ENCODE peak calls at places on chromosomes 13 and 19, in seven cellular contexts. J is activated T-helper 1 cell treated with Interleukin-2 at 50 U/mL for 16 hours, S is A549, K is cardiac fibroblast, Z is osteoblast, C is dorsolateral prefrontal cortex, H is SW480. A is an unnamed sample.

GRCh38 chr13:93755341-93755740 is 528.7 kb downstream of the GPC6 start:
- DNase-seq in J (no peak), S (no peak), K (no peak), Z (no peak), C (no peak), H (no peak), A (no peak)

GRCh38 chr19:9986787-9987281 is 23.5 kb downstream of the COL5A3 start:
- DNase-seq in J (no peak), S (no peak), K (no peak), Z (peak; percentile 82), C (peak; percentile 42), H (no peak), A (peak; percentile 69)

GRCh38 chr19:9839415-9839814 is 4.3 kb downstream of the PIN1 start:
- DNase-seq in J (no peak), S (no peak), K (no peak), Z (no peak), C (no peak), H (no peak), A (no peak)

GRCh38 chr19:47226426-47227346 is 4.3 kb downstream of the BBC3 start:
- DNase-seq in J (no peak), S (peak; percentile 84), K (peak; percentile 83), Z (peak; percentile 79), C (peak; percentile 72), H (peak; percentile 95), A (peak; percentile 66)

GRCh38 chr19:2528543-2529173 is 52.7 kb downstream of the GADD45B start:
- DNase-seq in J (no peak), S (no peak), K (peak; percentile 19), Z (peak; percentile 43), C (no peak), H (no peak), A (no peak)

GRCh38 chr13:26601669-26602068 is 44.2 kb downstream of the WASF3 start:
- DNase-seq in J (no peak), S (no peak), K (peak; percentile 65), Z (no peak), C (no peak), H (peak; percentile 70), A (no peak)

GRCh38 chr19:29001006-29001921 is 211.7 kb downstream of the UQCRFS1 start:
- DNase-seq in J (no peak), S (no peak), K (no peak), Z (no peak), C (no peak), H (no peak), A (no peak)

GRCh38 chr13:103965506-103966243 is 899.5 kb upstream of the SLC10A2 start:
- DNase-seq in J (no peak), S (no peak), K (no peak), Z (no peak), C (no peak), H (no peak), A (no peak)

GRCh38 chr19:3601021-3601420 is 5.7 kb downstream of the TBXA2R start:
- DNase-seq in J (no peak), S (no peak), K (no peak), Z (no peak), C (no peak), H (no peak), A (no peak)

GRCh38 chr19:35461050-35461449 is 13.0 kb downstream of the FFAR2 start:
- DNase-seq in J (no peak), S (no peak), K (no peak), Z (no peak), C (no peak), H (no peak), A (no peak)

GRCh38 chr19:17765069-17765618 is 13.9 kb downstream of the FCHO1 start:
- DNase-seq in J (no peak), S (peak; percentile 21), K (no peak), Z (peak; percentile 70), C (no peak), H (peak; percentile 48), A (no peak)

GRCh38 chr13:46903748-46904147 is 6.9 kb upstream of the HTR2A start:
- DNase-seq in J (no peak), S (no peak), K (peak; percentile 45), Z (no peak), C (no peak), H (no peak), A (no peak)

GRCh38 chr19:50639121-50640112 is at the start of gene SYT3:
- DNase-seq in J (no peak), S (peak; percentile 95), K (peak; percentile 28), Z (peak; percentile 97), C (peak; percentile 88), H (no peak), A (peak; percentile 87)

GRCh38 chr19:3346677-3347353 is 19.6 kb upstream of the NFIC start:
- DNase-seq in J (no peak), S (no peak), K (peak; percentile 59), Z (peak; percentile 97), C (peak; percentile 83), H (no peak), A (no peak)

GRCh38 chr19:45884682-45885555 is 1.0 kb downstream of the IRF2BP1 start:
- DNase-seq in J (no peak), S (no peak), K (no peak), Z (peak; percentile 89), C (no peak), H (no peak), A (peak; percentile 32)

GRCh38 chr13:46698910-46699460 is 98.0 kb downstream of the ESD start:
- DNase-seq in J (no peak), S (no peak), K (peak; percentile 67), Z (no peak), C (no peak), H (no peak), A (no peak)

GRCh38 chr19:31054430-31054829 is 294.8 kb downstream of the TSHZ3 start:
- DNase-seq in J (peak; percentile 10), S (peak; percentile 28), K (peak; percentile 78), Z (peak; percentile 65), C (no peak), H (peak; percentile 44), A (peak; percentile 82)

GRCh38 chr19:12789098-12789903 is 2.0 kb upstream of the JUNB start:
- DNase-seq in J (no peak), S (no peak), K (peak; percentile 56), Z (peak; percentile 89), C (no peak), H (peak; percentile 68), A (peak; percentile 72)

GRCh38 chr13:21338651-21339278 is 120.3 kb downstream of the ZDHHC20 start:
- DNase-seq in J (no peak), S (no peak), K (no peak), Z (no peak), C (no peak), H (no peak), A (peak; percentile 38)

GRCh38 chr13:30396434-30397075 is 25.7 kb upstream of the UBE2L5 start:
- DNase-seq in J (no peak), S (no peak), K (peak; percentile 35), Z (no peak), C (no peak), H (peak; percentile 41), A (no peak)

GRCh38 chr13:49357694-49358093 is 86.2 kb downstream of the CAB39L start:
- DNase-seq in J (no peak), S (no peak), K (peak; percentile 77), Z (no peak), C (no peak), H (no peak), A (no peak)

GRCh38 chr13:97574926-97575325 is 141.0 kb downstream of the RAP2A start:
- DNase-seq in J (no peak), S (no peak), K (peak; percentile 62), Z (no peak), C (no peak), H (peak; percentile 8), A (peak; percentile 53)

GRCh38 chr19:14835011-14835410 is at the start of the genes OR7A5 and OR7C1:
- DNase-seq in J (no peak), S (no peak), K (peak; percentile 39), Z (no peak), C (no peak), H (no peak), A (no peak)

GRCh38 chr13:60019119-60019993 is 144.4 kb downstream of the DIAPH3 start:
- DNase-seq in J (no peak), S (no peak), K (peak; percentile 40), Z (peak; percentile 32), C (no peak), H (no peak), A (no peak)

GRCh38 chr19:5870986-5871394 is 650 bp upstream of the FUT5 start:
- DNase-seq in J (no peak), S (no peak), K (no peak), Z (peak; percentile 1), C (no peak), H (no peak), A (no peak)

GRCh38 chr19:472005-472858 is 11.4 kb upstream of the SHC2 start:
- DNase-seq in J (no peak), S (no peak), K (no peak), Z (peak; percentile 88), C (no peak), H (no peak), A (no peak)

GRCh38 chr13:110627761-110628476 is 12.6 kb downstream of the NAXD start:
- DNase-seq in J (no peak), S (no peak), K (no peak), Z (no peak), C (no peak), H (no peak), A (no peak)

GRCh38 chr19:1172353-1173159 is 1.5 kb downstream of the SBNO2 start:
- DNase-seq in J (no peak), S (no peak), K (peak; percentile 64), Z (peak; percentile 98), C (peak; percentile 69), H (peak; percentile 31), A (peak; percentile 52)

GRCh38 chr13:107095876-107096275 is 527.9 kb upstream of the ARGLU1 start:
- DNase-seq in J (no peak), S (no peak), K (no peak), Z (no peak), C (no peak), H (no peak), A (no peak)

GRCh38 chr13:106034201-106034600 is 501.3 kb downstream of the EFNB2 start:
- DNase-seq in J (no peak), S (no peak), K (peak; percentile 38), Z (no peak), C (no peak), H (no peak), A (no peak)

GRCh38 chr13:76885203-76886004 is 801 bp downstream of the KCTD12 start:
- DNase-seq in J (peak; percentile 36), S (peak; percentile 19), K (peak; percentile 82), Z (peak; percentile 92), C (peak; percentile 72), H (peak; percentile 67), A (peak; percentile 79)

GRCh38 chr19:19538077-19538764 is at the start of gene CILP2:
- DNase-seq in J (no peak), S (no peak), K (no peak), Z (peak; percentile 96), C (no peak), H (no peak), A (peak; percentile 86)

A was measured in neural progenitor cell.